ENCODE peak calls at places on chromosomes 16 and 17, in five cellular contexts. Z is tibial nerve, J is kidney epithelial cell, V is bronchial epithelial cell, U is suprapubic skin. O is an unnamed sample.

GRCh38 chr17:43085489-43085888 is 39.7 kb downstream of the BRCA1 start:
- DNase-seq in Z (no peak), V (no peak), U (no peak), J (peak; percentile 10), O (no peak)

GRCh38 chr16:23676924-23677480 is 1.7 kb upstream of the PLK1 start:
- DNase-seq in U (no peak), Z (no peak), J (no peak), V (no peak), O (no peak)

GRCh38 chr16:23052908-23053580 is 96.2 kb downstream of the USP31 start:
- DNase-seq in U (no peak), J (no peak), Z (no peak), V (no peak), O (no peak)

GRCh38 chr17:29590979-29591736 is 1.7 kb upstream of the GIT1 start:
- DNase-seq in Z (peak; percentile 52), J (no peak), U (no peak), V (peak; percentile 48), O (peak; percentile 67)

GRCh38 chr17:52306314-52306713 is 147.8 kb upstream of the CA10 start:
- DNase-seq in V (peak; percentile 61), U (no peak), J (peak; percentile 14), Z (no peak), O (no peak)

GRCh38 chr17:61239953-61240352 is 159.7 kb upstream of the TBX2 start:
- DNase-seq in V (no peak), J (no peak), U (no peak), Z (no peak), O (no peak)

GRCh38 chr16:8959921-8960787 is 3.6 kb downstream of the USP7 start:
- DNase-seq in J (no peak), U (no peak), V (no peak), Z (no peak), O (no peak)

GRCh38 chr17:64004903-64005733 is 7.0 kb downstream of the PRR29 start:
- DNase-seq in V (no peak), Z (no peak), U (peak; percentile 59), J (no peak), O (no peak)

GRCh38 chr16:24819462-24820040 is 26.2 kb upstream of the SLC5A11 start:
- DNase-seq in J (no peak), U (no peak), Z (no peak), V (no peak), O (no peak)

GRCh38 chr16:14186954-14187306 is 115.8 kb downstream of the MRTFB start:
- DNase-seq in J (no peak), V (no peak), U (no peak), Z (no peak), O (no peak)

GRCh38 chr17:82587234-82588086 is 60.8 kb downstream of the WDR45B start:
- DNase-seq in J (no peak), U (no peak), Z (no peak), V (no peak), O (no peak)

GRCh38 chr16:22373662-22374310 is 633 bp downstream of the CDR2 start:
- DNase-seq in Z (peak; percentile 17), U (peak; percentile 72), V (no peak), J (no peak), O (peak; percentile 65)

GRCh38 chr17:27540300-27541105 is 84.3 kb downstream of the KSR1 start:
- DNase-seq in J (peak; percentile 78), Z (peak; percentile 77), U (peak; percentile 94), V (peak; percentile 21), O (no peak)

GRCh38 chr16:75555213-75555706 is 792 bp downstream of the TMEM231 start:
- DNase-seq in U (peak; percentile 79), V (peak; percentile 87), J (peak; percentile 63), Z (peak; percentile 63), O (no peak)

GRCh38 chr16:85029981-85030381 is 2.4 kb downstream of the KIAA0513 start:
- DNase-seq in Z (no peak), V (no peak), J (no peak), U (no peak), O (no peak)

GRCh38 chr17:66542183-66542966 is 240.0 kb downstream of the PRKCA start:
- DNase-seq in J (no peak), V (no peak), Z (no peak), U (no peak), O (no peak)

GRCh38 chr17:36723459-36723858 is 122.1 kb downstream of the MRM1 start:
- DNase-seq in J (no peak), V (no peak), Z (no peak), U (no peak), O (no peak)

GRCh38 chr17:60164164-60164563 is 14.4 kb downstream of the CA4 start:
- DNase-seq in U (no peak), J (no peak), Z (no peak), V (no peak), O (no peak)

GRCh38 chr17:45782889-45783592 is 1.1 kb upstream of the CRHR1 start:
- DNase-seq in V (no peak), U (no peak), Z (no peak), J (no peak), O (no peak)

GRCh38 chr16:74774223-74775139 is at the start of gene FA2H:
- DNase-seq in U (peak; percentile 76), V (peak; percentile 70), J (peak; percentile 21), Z (peak; percentile 9), O (peak; percentile 85)

GRCh38 chr17:8692916-8693315 is 51.7 kb downstream of the CCDC42 start:
- DNase-seq in V (peak; percentile 69), U (no peak), Z (no peak), J (no peak), O (no peak)

GRCh38 chr16:82031116-82032084 is 3.7 kb upstream of the HSD17B2 start:
- DNase-seq in U (no peak), J (no peak), Z (no peak), V (peak; percentile 80), O (no peak)

GRCh38 chr17:72465191-72466024 is 344.6 kb downstream of the SOX9 start:
- DNase-seq in V (peak; percentile 96), J (peak; percentile 96), Z (no peak), U (no peak), O (peak; percentile 73)

GRCh38 chr16:4380131-4381063 is 8.7 kb downstream of the VASN start:
- DNase-seq in Z (no peak), J (no peak), V (no peak), U (peak; percentile 64), O (no peak)

DNA sequence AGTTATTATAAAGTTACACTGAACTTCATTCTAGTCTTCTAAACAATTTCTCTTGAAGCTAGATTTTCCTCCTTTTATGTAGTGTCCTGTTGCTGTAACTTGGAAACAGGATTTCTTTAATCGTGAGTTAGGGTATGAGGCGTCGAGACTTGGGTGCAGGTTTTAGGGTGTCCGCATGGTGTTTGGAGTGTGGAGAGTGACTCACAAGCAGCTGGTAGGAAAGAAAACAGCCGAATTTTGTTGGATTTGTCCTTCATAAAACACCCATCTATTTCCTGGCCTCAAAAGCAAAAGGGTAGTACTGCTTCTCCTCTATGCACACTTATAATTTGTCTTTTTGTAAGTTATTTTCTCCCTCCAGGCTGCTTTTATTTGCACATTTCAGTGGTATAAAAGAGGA is 1.6 kb downstream of the RPTOR start:
- DNase-seq in J (no peak), U (no peak), V (no peak), Z (no peak), O (no peak)
- H3K4me3 ChIP-seq in J (no peak overlapping the region), U (peak overlapping the region; percentile 95), V (no peak overlapping the region), Z (no peak overlapping the region), O (no peak overlapping the region)

GRCh38 chr17:58530655-58531054 is 16.2 kb upstream of the MTMR4 start:
- DNase-seq in U (no peak), V (no peak), Z (no peak), J (no peak), O (no peak)
- H3K27me3 ChIP-seq in U (no peaks in the 10 kb centered on the region), V (peaks cover 2% of the 10 kb centered on the region), Z (no peaks in the 10 kb centered on the region), J (peaks cover 17% of the 10 kb centered on the region), O (peaks cover 3% of the 10 kb centered on the region)

DNA sequence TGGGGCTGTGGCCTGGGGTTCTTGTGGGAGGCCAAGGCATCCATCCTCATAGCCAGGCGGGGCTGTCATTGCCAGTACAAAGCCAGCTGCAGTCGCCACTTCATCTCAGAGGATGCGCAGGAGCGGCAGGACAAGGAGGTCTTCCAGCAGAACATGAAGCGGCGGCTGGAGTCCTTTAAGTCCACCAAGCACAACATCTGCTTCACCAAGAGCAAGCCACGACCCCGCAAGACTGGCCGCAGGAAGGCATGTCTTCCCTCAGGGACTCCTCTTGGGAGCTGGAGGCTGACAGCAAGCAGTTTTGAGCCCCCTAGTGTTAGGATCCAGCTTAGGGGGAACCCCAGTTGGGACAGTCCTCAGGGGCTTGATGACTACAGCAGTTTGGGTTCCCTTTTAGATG is 15.1 kb upstream of the PLEKHG4 start:
- DNase-seq in Z (no peak), U (no peak), J (no peak), V (no peak), O (no peak)
- TF ChIP-seq CTCF in Z (no peak), U (no peak), J (peak; percentile 2), V (no peak), O (peak; percentile 21)

GRCh38 chr16:28596840-28597691 is at the start of gene SULT1A2:
- DNase-seq in Z (no peak), J (peak; percentile 31), V (peak; percentile 57), U (no peak), O (no peak)
- H3K4me3 ChIP-seq in Z (peak within 1 kb of the TSS; percentile 20), J (no peak within 1 kb of the TSS), V (no peak within 1 kb of the TSS), U (no peak within 1 kb of the TSS), O (no peak within 1 kb of the TSS)

GRCh38 chr17:79006001-79006400 is 3.6 kb downstream of the CANT1 start:
- DNase-seq in U (peak; percentile 44), V (no peak), J (no peak), Z (no peak), O (no peak)
- H3K27me3 ChIP-seq in U (no peaks in the 10 kb centered on the region), V (no peaks in the 10 kb centered on the region), J (no peaks in the 10 kb centered on the region), Z (no peaks in the 10 kb centered on the region), O (no peaks in the 10 kb centered on the region)

DNA sequence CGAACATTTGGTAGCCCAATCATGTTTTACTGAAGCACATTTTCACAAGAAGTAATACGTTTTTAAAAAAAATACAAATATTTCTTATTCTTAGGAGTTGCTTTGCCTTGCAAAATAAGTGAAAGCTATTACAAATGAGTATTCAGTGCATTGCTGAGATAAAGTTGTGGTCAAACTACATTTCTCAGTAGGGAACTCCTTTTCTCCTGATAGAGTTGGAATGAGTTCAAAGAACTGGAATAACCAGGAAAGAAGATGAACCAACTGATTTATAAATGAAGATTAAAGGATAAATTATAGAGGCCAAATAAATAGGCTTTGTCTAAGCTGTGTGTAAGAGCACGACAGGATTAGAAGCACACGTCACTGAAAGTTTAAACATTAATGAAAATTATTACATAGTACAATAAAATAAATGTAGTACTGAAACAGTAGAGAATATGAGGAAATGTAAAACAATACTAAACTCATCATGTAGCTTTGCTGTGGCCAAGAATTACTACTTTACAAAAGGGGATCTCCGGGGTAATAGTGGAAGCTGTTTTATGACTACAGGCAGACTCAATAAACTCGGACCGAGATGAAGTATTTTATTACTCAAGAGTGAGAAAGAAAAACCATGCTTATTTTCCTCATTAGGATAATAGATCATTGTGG is 73.6 kb downstream of the KCNJ2 start:
- DNase-seq in Z (no peak), J (no peak), V (no peak), U (no peak), O (no peak)
- TF ChIP-seq CTCF in Z (no peak), J (no peak), V (no peak), U (no peak), O (no peak)

O was measured in GM06990.